ENCODE peak calls at places on chromosomes 11 and 22, in seven cellular contexts. P is PC-9, D is cardiac muscle cell, N is GM06990, F is dorsolateral prefrontal cortex, Z is lower leg skin, V is adrenal gland. W is an unnamed sample.

GRCh38 chr11:131686836-131687235 is 316.4 kb downstream of the NTM start:
- DNase-seq in Z (peak; percentile 48), D (no peak), N (no peak), F (no peak), P (no peak), V (no peak), W (no peak)

GRCh38 chr11:118841469-118842222 is 42.0 kb upstream of the CXCR5 start:
- DNase-seq in P (no peak), N (no peak), Z (no peak), F (no peak), V (no peak), D (no peak), W (no peak)

GRCh38 chr22:42688241-42688913 is 32.3 kb downstream of the A4GALT start:
- DNase-seq in F (peak; percentile 42), V (peak; percentile 94), P (peak; percentile 83), N (no peak), D (peak; percentile 89), Z (peak; percentile 97), W (peak; percentile 92)

GRCh38 chr11:64607381-64608259 is 16.6 kb downstream of the SLC22A12 start:
- DNase-seq in F (peak; percentile 41), Z (no peak), P (no peak), D (no peak), V (no peak), N (no peak), W (peak; percentile 41)

GRCh38 chr11:36254739-36255138 is 34.5 kb downstream of the COMMD9 start:
- DNase-seq in Z (no peak), N (no peak), V (no peak), P (peak; percentile 62), D (no peak), F (no peak), W (peak; percentile 70)

GRCh38 chr22:17734197-17734596 is 40.1 kb downstream of the BID start:
- DNase-seq in D (no peak), Z (no peak), P (no peak), N (no peak), F (no peak), V (no peak), W (no peak)

GRCh38 chr11:132848336-132848735 is 684.0 kb downstream of the OPCML start:
- DNase-seq in N (no peak), V (no peak), F (no peak), Z (no peak), P (no peak), D (no peak), W (peak; percentile 83)

GRCh38 chr11:2215561-2216399 is 44.2 kb upstream of the TH start:
- DNase-seq in P (no peak), D (no peak), F (no peak), Z (peak; percentile 74), N (no peak), V (no peak), W (no peak)

GRCh38 chr11:95589893-95590612 is 199.5 kb downstream of the FAM76B start:
- DNase-seq in N (no peak), P (no peak), Z (no peak), F (no peak), D (no peak), V (no peak), W (no peak)

GRCh38 chr11:3796346-3796745 is 1.0 kb downstream of the NUP98 start:
- DNase-seq in P (no peak), F (no peak), N (no peak), Z (peak; percentile 37), D (no peak), V (no peak), W (no peak)

GRCh38 chr11:91876746-91877145 is 347.9 kb upstream of the FAT3 start:
- DNase-seq in D (no peak), P (no peak), Z (no peak), N (no peak), F (no peak), V (no peak), W (no peak)

GRCh38 chr11:107590460-107591097 is 368 bp upstream of the ELMOD1 start:
- DNase-seq in F (no peak), N (no peak), Z (no peak), V (no peak), D (no peak), P (no peak), W (no peak)

GRCh38 chr22:43820671-43821305 is 8.7 kb upstream of the EFCAB6 start:
- DNase-seq in V (no peak), F (peak; percentile 8), P (no peak), N (no peak), D (no peak), Z (peak; percentile 78), W (no peak)

GRCh38 chr22:43206515-43207161 is 19.7 kb upstream of the TTLL12 start:
- DNase-seq in F (no peak), P (no peak), V (no peak), D (no peak), N (no peak), Z (no peak), W (no peak)

GRCh38 chr11:65185869-65186341 is 4.2 kb downstream of the CAPN1 start:
- DNase-seq in P (no peak), Z (peak; percentile 81), D (no peak), F (no peak), V (no peak), N (no peak), W (no peak)

GRCh38 chr22:38124236-38124974 is 13.9 kb upstream of the BAIAP2L2 start:
- DNase-seq in F (no peak), D (no peak), Z (no peak), P (no peak), N (no peak), V (no peak), W (peak; percentile 96)

GRCh38 chr11:130609121-130610035 is 160.9 kb downstream of the ADAMTS15 start:
- DNase-seq in D (no peak), N (no peak), P (no peak), Z (peak; percentile 96), F (no peak), V (peak; percentile 63), W (peak; percentile 56)

GRCh38 chr11:59787816-59788215 is 22.8 kb downstream of the MRPL16 start:
- DNase-seq in N (no peak), D (peak; percentile 65), F (peak; percentile 21), P (no peak), Z (no peak), V (no peak), W (peak; percentile 86)

GRCh38 chr11:27097538-27097937 is 56.9 kb downstream of the BBOX1 start:
- DNase-seq in P (no peak), V (no peak), D (no peak), Z (no peak), N (no peak), F (no peak), W (no peak)

GRCh38 chr11:11798586-11799438 is 43.0 kb upstream of the USP47 start:
- DNase-seq in D (peak; percentile 86), P (no peak), Z (peak; percentile 96), V (peak; percentile 63), F (peak; percentile 94), N (peak; percentile 25), W (peak; percentile 80)

GRCh38 chr11:65558002-65558784 is at the start of gene LTBP3:
- DNase-seq in V (peak; percentile 85), F (peak; percentile 77), D (peak; percentile 83), N (no peak), P (peak; percentile 71), Z (peak; percentile 93), W (no peak)

GRCh38 chr11:15507592-15507991 is 392.9 kb downstream of the INSC start:
- DNase-seq in N (no peak), F (no peak), Z (no peak), P (no peak), V (no peak), D (no peak), W (no peak)

GRCh38 chr11:47028530-47029093 is 92.1 kb downstream of the CSTPP1 start:
- DNase-seq in N (no peak), V (peak; percentile 13), F (no peak), D (no peak), P (no peak), Z (no peak), W (no peak)

GRCh38 chr11:26753738-26754504 is 32.1 kb upstream of the SLC5A12 start:
- DNase-seq in P (peak; percentile 38), D (peak; percentile 79), V (peak; percentile 16), Z (no peak), N (no peak), F (peak; percentile 69), W (peak; percentile 71)

GRCh38 chr11:27293500-27294417 is 69.3 kb downstream of the CCDC34 start:
- DNase-seq in D (no peak), V (no peak), F (no peak), N (no peak), Z (no peak), P (no peak), W (peak; percentile 89)

GRCh38 chr22:33210129-33210784 is 152.1 kb upstream of the SYN3 start:
- DNase-seq in V (peak; percentile 29), N (peak; percentile 52), P (no peak), Z (no peak), F (no peak), D (peak; percentile 65), W (peak; percentile 32)
- TF ChIP-seq CTCF in V (peak; percentile 32), N (peak; percentile 67), P (peak; percentile 77), Z (no peak), F (peak; percentile 52), D (peak; percentile 62), W (peak; percentile 59)

GRCh38 chr11:69771466-69771865 is 3.7 kb downstream of the FGF4 start:
- DNase-seq in D (no peak), Z (no peak), P (no peak), V (no peak), N (no peak), F (no peak), W (no peak)
- H3K4me3 ChIP-seq in D (no peak overlapping the region), Z (no peak overlapping the region), P (no peak overlapping the region), V (no peak overlapping the region), N (no peak overlapping the region), F (no peak overlapping the region), W (no peak overlapping the region)

DNA sequence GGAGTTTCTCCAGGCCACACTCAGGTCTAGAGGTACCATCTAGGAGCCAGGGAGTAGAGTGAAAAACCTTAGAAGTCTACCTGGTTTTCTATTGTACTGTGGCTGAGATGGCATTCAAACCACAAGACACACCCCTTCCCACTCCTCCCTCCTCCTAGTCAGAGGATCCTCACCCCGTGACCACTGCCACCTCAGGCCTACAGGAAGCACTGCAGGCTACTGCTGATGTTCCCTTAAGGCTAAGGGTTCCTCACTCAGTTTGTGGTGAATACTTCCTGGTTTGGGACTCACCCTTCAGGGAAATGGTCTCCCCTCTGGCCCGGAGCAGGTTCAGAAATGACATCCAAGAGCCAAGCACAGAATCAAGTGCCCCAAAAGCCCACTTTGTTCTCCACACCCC is 1293.9 kb downstream of the JRKL start:
- DNase-seq in V (no peak), Z (no peak), D (no peak), N (no peak), P (peak; percentile 64), F (no peak), W (peak; percentile 59)
- TF ChIP-seq CTCF in V (no peak), Z (no peak), D (no peak), N (no peak), P (no peak), F (no peak), W (peak; percentile 26)

DNA sequence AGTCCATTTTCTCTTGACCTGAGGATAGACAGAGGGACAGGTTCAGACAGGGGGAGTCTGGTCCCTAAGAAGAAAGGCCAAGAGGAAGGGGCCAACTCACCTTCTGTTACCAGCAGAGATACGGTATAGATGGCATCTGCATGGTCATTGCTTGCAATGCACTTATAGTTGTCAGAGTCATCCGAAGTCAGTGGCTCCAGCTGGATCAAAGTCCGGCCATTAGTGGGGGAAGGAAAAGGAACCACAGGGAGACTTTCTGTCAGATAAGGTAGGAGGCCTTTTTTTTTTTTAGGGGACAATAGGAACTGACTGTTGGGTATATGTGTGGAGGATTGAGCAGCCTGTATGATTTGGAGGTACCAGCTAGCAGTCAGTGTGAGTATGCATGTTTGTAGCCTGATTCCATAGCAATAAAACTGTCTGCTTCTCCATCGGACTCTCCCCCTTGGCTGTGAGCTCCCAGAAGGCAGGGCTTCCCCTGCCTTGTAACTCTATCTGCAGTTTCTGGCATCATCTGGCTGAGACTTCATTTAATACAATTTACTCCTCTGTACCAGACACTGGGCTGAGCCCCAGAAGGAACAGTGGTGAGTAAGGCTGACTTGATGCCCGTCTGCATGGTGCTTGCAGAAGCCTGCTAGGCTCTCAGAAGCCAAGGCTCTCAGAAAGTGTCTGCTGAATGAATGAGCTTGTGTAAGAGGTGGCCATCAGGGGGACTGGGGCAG is 5.7 kb downstream of the IGSF22 start:
- DNase-seq in V (no peak), P (no peak), Z (no peak), N (no peak), D (no peak), F (peak; percentile 70), W (peak; percentile 33)
- H3K4me3 ChIP-seq in V (no peak overlapping the region), P (no peak overlapping the region), Z (no peak overlapping the region), N (no peak overlapping the region), D (no peak overlapping the region), F (peak overlapping the region; percentile 53), W (no peak overlapping the region)